ENCODE peak calls at places on chromosomes 1 and 21, in seven cellular contexts. V is IMR-90, X is GM23248, O is PC-3, A is neural progenitor cell, P is mammary epithelial cell, K is HCT116. D is an unnamed sample. For H3K4me1 and H4K20me1, the result is how much of the 10 kb centered on the place peaks cover.

GRCh38 chr1:5828322-5828935 is 163.8 kb downstream of the NPHP4 start:
- DNase-seq in P (no peak), X (no peak), K (no peak), A (no peak), V (no peak), O (no peak), D (no peak)

GRCh38 chr21:39373634-39374033 is 24.7 kb upstream of the HMGN1 start:
- DNase-seq in A (peak), X (peak), O (peak), K (no peak), P (peak), V (peak), D (peak)

GRCh38 chr1:18938008-18938706 is 18.3 kb downstream of the IFFO2 start:
- DNase-seq in K (no peak), O (no peak), A (no peak), X (peak), P (peak), V (no peak), D (no peak)

GRCh38 chr1:7684132-7684531 is 87.0 kb upstream of the VAMP3 start:
- DNase-seq in X (no peak), O (no peak), K (no peak), A (no peak), P (no peak), V (no peak), D (no peak)

GRCh38 chr1:150557813-150558212 is 8.6 kb downstream of the ADAMTSL4 start:
- DNase-seq in O (no peak), K (no peak), X (no peak), P (no peak), A (no peak), V (no peak), D (no peak)

GRCh38 chr21:28540514-28540913 is 452.2 kb downstream of the LTN1 start:
- DNase-seq in P (no peak), X (peak), K (no peak), A (no peak), O (peak), V (peak), D (peak)

GRCh38 chr1:213041443-213041842 is 9.6 kb upstream of the RPS6KC1 start:
- DNase-seq in P (peak), X (peak), O (peak), V (peak), A (no peak), K (no peak), D (peak)

GRCh38 chr1:169105434-169106094 is 926 bp upstream of the ATP1B1 start:
- DNase-seq in A (peak), P (peak), V (no peak), O (peak), X (peak), K (no peak), D (no peak)

GRCh38 chr1:67558449-67559193 is 126.4 kb upstream of the GADD45A start:
- DNase-seq in V (no peak), A (no peak), P (no peak), K (no peak), X (no peak), O (no peak), D (no peak)

GRCh38 chr21:36122977-36123376 is 11.9 kb upstream of the CBR3 start:
- DNase-seq in K (no peak), A (no peak), O (no peak), X (peak), P (no peak), V (no peak), D (no peak)

GRCh38 chr1:168609133-168609715 is 32.8 kb downstream of the XCL1 start:
- DNase-seq in V (peak), K (no peak), O (peak), A (peak), X (peak), P (no peak), D (peak)

GRCh38 chr1:160260436-160261382 is 1.6 kb downstream of the DCAF8 start:
- DNase-seq in P (peak), O (peak), X (peak), V (peak), K (no peak), A (no peak), D (peak)

GRCh38 chr1:58442114-58442513 is 104.4 kb downstream of the OMA1 start:
- DNase-seq in P (no peak), K (no peak), A (no peak), V (no peak), O (no peak), X (peak), D (no peak)

GRCh38 chr1:1206376-1207253 is at the start of gene TNFRSF18:
- DNase-seq in P (no peak), K (peak), V (no peak), O (peak), X (peak), A (peak), D (peak)

GRCh38 chr1:51583532-51583931 is 33.4 kb upstream of the OSBPL9 start:
- DNase-seq in K (no peak), O (peak), P (peak), A (no peak), X (peak), V (peak), D (peak)

GRCh38 chr21:38095220-38095619 is 161.6 kb upstream of the KCNJ15 start:
- DNase-seq in X (peak), A (no peak), K (no peak), O (no peak), P (no peak), V (no peak), D (peak)

GRCh38 chr1:30739601-30740000 is 16.2 kb upstream of the MATN1 start:
- DNase-seq in A (no peak), P (no peak), O (no peak), X (no peak), V (no peak), K (no peak), D (no peak)
- H3K4me1 ChIP-seq in A (under half), P (under half), O (under half), X (under half), V (under half), K (under half), D (under half)

GRCh38 chr21:33767236-33767635 is 124.9 kb downstream of the ITSN1 start:
- DNase-seq in P (no peak), X (peak), O (no peak), V (peak), A (no peak), K (no peak), D (peak)

GRCh38 chr21:33763573-33763881 is 121.2 kb downstream of the ITSN1 start:
- DNase-seq in V (no peak), P (no peak), A (no peak), O (no peak), K (no peak), X (no peak), D (no peak)

GRCh38 chr21:33760641-33761103 is 118.4 kb downstream of the ITSN1 start:
- DNase-seq in X (peak), K (no peak), A (no peak), V (peak), O (no peak), P (no peak), D (peak)

GRCh38 chr21:33761104-33762036 is 119.1 kb downstream of the ITSN1 start:
- DNase-seq in A (no peak), X (peak), O (peak), P (peak), V (peak), K (peak), D (peak)

DNA sequence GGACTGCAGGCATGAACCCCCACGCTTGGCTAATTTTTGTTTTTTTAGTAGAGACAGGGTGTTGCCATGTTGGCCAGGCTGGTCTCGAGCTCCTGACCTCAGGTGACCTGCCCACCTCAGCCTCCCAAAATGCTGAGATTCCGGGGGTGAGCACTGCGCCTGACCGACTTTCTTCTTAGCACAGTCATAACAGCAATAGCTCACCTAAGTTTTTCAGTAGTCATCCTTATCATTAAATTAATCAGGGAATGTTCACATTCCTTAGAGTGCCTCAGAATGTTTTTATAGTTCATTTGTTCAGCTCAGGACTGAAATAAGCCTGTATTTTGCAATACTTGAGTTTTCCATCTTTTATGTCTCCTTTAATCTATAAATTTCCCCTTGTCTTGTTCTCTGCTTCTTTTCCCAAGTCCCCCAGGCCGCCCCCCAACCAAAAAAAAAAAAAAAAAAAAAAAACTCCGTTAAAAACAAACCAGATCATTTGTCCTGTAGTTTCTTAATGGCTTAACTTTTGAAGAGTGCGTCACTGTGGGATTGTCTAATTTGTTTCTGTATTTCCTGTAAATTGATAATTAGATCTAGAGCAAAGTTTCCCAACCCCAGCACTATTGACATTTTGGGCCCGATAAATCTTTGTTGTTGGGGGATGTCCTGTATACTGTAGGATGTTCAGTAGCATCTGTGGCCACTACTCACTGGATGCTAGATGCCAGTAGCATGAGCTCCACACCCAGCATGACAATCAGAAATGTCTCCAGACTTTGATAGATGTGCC is 120.7 kb downstream of the ITSN1 start:
- DNase-seq in A (no peak), V (peak), X (peak), P (peak), O (peak), K (no peak), D (peak)
- H3K9ac ChIP-seq in A (no peak), V (no peak), X (no peak), P (no peak), O (no peak), K (no peak), D (no peak)

GRCh38 chr1:21341022-21341421 is 50.8 kb upstream of the ECE1 start:
- DNase-seq in X (no peak), A (no peak), K (no peak), O (peak), P (no peak), V (no peak), D (no peak)
- H4K20me1 ChIP-seq in X (under half), A (under half), K (under half), O (under half), P (under half), V (half or more), D (under half)

GRCh38 chr1:162135271-162135775 is 65.8 kb downstream of the NOS1AP start:
- DNase-seq in A (no peak), K (no peak), X (no peak), V (no peak), O (no peak), P (no peak), D (no peak)

GRCh38 chr1:162138599-162139397 is 69.3 kb downstream of the NOS1AP start:
- DNase-seq in V (no peak), O (no peak), K (no peak), X (no peak), P (no peak), A (no peak), D (no peak)

GRCh38 chr1:162139398-162139685 is 69.9 kb downstream of the NOS1AP start:
- DNase-seq in K (no peak), V (no peak), O (no peak), A (no peak), X (no peak), P (no peak), D (no peak)

GRCh38 chr1:162138107-162138506 is 68.6 kb downstream of the NOS1AP start:
- DNase-seq in A (no peak), P (no peak), K (no peak), V (no peak), O (no peak), X (no peak), D (no peak)

GRCh38 chr1:162136760-162137537 is 67.5 kb downstream of the NOS1AP start:
- DNase-seq in V (peak), O (peak), K (peak), X (peak), P (peak), A (no peak), D (peak)
- H3K4me1 ChIP-seq in V (under half), O (half or more), K (half or more), X (under half), P (under half), A (under half), D (under half)

GRCh38 chr1:199597152-199597551 is 430.4 kb upstream of the NR5A2 start:
- DNase-seq in K (no peak), V (no peak), O (no peak), A (no peak), P (no peak), X (no peak), D (no peak)
- H3K9ac ChIP-seq in K (no peak), V (no peak), O (no peak), A (no peak), P (no peak), X (no peak), D (no peak)

GRCh38 chr1:201498621-201499020 is 8.3 kb downstream of the CSRP1 start:
- DNase-seq in A (no peak), V (no peak), K (no peak), P (no peak), O (no peak), X (peak), D (no peak)
- H4K20me1 ChIP-seq in A (under half), V (half or more), K (under half), P (under half), O (under half), X (under half), D (under half)

DNA sequence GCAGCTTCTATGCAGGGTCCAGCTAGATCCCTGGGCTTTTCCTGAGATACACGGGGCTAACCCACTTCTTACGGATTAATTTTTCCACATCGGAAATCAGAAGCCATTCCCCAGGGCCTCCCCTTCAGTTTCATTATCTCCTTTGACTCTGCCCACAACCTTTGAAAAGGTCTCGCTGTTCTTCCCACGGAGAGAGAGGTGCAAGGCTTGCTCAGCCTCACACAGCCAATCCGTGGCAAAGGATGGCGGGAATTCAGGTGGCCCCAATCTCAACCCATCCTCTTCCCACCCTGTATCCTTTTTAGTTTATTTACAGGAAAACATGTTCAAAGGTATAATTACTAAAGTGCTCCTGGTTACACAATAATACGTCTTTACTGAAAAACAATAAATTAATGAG is 702 bp upstream of the MAPKAPK2 start:
- DNase-seq in V (no peak), O (no peak), X (no peak), P (no peak), K (no peak), A (no peak), D (no peak)
- H3K4me1 ChIP-seq in V (under half), O (under half), X (under half), P (under half), K (under half), A (under half), D (under half)

GRCh38 chr1:232542633-232543032 is 87.3 kb downstream of the SIPA1L2 start:
- DNase-seq in X (no peak), K (no peak), O (peak), V (no peak), A (peak), P (no peak), D (no peak)

GRCh38 chr1:232538943-232539302 is 91.0 kb downstream of the SIPA1L2 start:
- DNase-seq in O (no peak), V (no peak), A (no peak), P (no peak), K (no peak), X (no peak), D (no peak)

GRCh38 chr1:232534552-232535517 is 95.1 kb downstream of the SIPA1L2 start:
- DNase-seq in P (no peak), O (no peak), X (no peak), V (no peak), A (no peak), K (no peak), D (no peak)

GRCh38 chr1:232543194-232543593 is 86.7 kb downstream of the SIPA1L2 start:
- DNase-seq in K (no peak), V (no peak), A (no peak), X (no peak), O (no peak), P (no peak), D (no peak)

GRCh38 chr1:232538224-232538942 is 91.5 kb downstream of the SIPA1L2 start:
- DNase-seq in V (peak), P (peak), A (peak), X (peak), O (peak), K (peak), D (peak)
- H3K9ac ChIP-seq in V (no peak), P (no peak), A (no peak), X (no peak), O (no peak), K (no peak), D (no peak)

GRCh38 chr1:90987860-90988259 is 34.0 kb downstream of the ZNF644 start:
- DNase-seq in A (no peak), O (no peak), X (no peak), V (no peak), K (no peak), P (no peak), D (no peak)

GRCh38 chr1:90986954-90987353 is 34.9 kb downstream of the ZNF644 start:
- DNase-seq in A (no peak), X (no peak), K (no peak), P (no peak), V (no peak), O (no peak), D (no peak)

GRCh38 chr1:90989302-90989701 is 32.5 kb downstream of the ZNF644 start:
- DNase-seq in K (no peak), A (no peak), P (no peak), X (no peak), V (no peak), O (no peak), D (no peak)

GRCh38 chr1:90990779-90991178 is 31.1 kb downstream of the ZNF644 start:
- DNase-seq in P (no peak), X (no peak), O (no peak), K (no peak), A (no peak), V (no peak), D (no peak)

DNA sequence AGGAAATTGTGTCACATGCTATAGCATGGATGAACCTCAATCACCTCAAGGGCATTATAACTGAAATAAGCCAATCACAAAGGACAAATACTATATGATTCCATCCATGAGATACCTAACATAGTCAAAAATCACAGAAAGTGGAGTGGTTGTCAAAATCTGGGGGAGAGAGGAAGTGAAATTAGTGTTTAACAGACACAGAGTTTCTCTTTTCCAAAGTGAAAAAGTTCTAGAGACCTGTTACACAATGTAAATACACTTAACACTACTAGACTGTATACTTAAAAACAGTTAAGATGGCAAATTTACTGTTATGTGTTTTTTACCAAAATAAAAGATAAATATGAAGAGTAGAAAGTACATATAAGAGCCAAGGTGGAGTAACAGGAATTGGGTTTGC is 31.8 kb downstream of the ZNF644 start:
- DNase-seq in V (no peak), O (no peak), P (no peak), A (no peak), X (no peak), K (no peak), D (no peak)
- H4K20me1 ChIP-seq in V (half or more), O (half or more), P (under half), A (under half), X (half or more), K (half or more), D (under half)